ENCODE peak calls at places on chromosomes 2 and 18, in ten cellular contexts. F is thoracic aorta, C is IMR-90, Y is psoas muscle, I is heart left ventricle, Z is HCT116, A is tibial nerve, J is brain microvascular endothelial cell, O is tibial artery, E is upper lobe of right lung. P is an unnamed sample. For H3K27me3, the result is how much of the 10 kb centered on the place peaks cover.

GRCh38 chr2:43219383-43220228 is 6.8 kb downstream of the ZFP36L2 start:
- DNase-seq in F (peak), C (peak), Y (peak), I (peak), Z (peak), A (peak), J (peak), O (peak), E (peak), P (peak)

GRCh38 chr2:205714058-205714776 is 31.9 kb downstream of the NRP2 start:
- DNase-seq in F (no peak), C (peak), Y (no peak), I (no peak), Z (no peak), A (no peak), J (peak), O (no peak), E (no peak), P (no peak)

GRCh38 chr18:36095936-36096519 is 28.7 kb upstream of the RPRD1A start:
- DNase-seq in F (no peak), C (peak), Y (no peak), I (no peak), Z (peak), A (no peak), J (peak), O (no peak), E (no peak), P (no peak)

GRCh38 chr2:27021253-27021801 is 11.4 kb upstream of the TMEM214 start:
- DNase-seq in F (no peak), C (no peak), Y (no peak), I (no peak), Z (no peak), A (no peak), J (no peak), O (peak), E (no peak), P (no peak)

GRCh38 chr18:34661464-34662087 is 48.5 kb upstream of the DTNA start:
- DNase-seq in F (no peak), C (peak), Y (no peak), I (no peak), Z (peak), A (no peak), J (peak), O (no peak), E (no peak), P (no peak)

GRCh38 chr18:36934884-36935283 is 106.0 kb downstream of the KIAA1328 start:
- DNase-seq in F (no peak), C (peak), Y (no peak), I (no peak), Z (no peak), A (no peak), J (peak), O (no peak), E (no peak), P (no peak)

GRCh38 chr2:232239956-232240681 is 138.4 kb upstream of the ALPP start:
- DNase-seq in F (no peak), C (peak), Y (no peak), I (no peak), Z (no peak), A (no peak), J (no peak), O (no peak), E (no peak), P (no peak)

GRCh38 chr2:169294001-169294675 is 68.2 kb downstream of the LRP2 start:
- DNase-seq in F (no peak), C (no peak), Y (no peak), I (no peak), Z (no peak), A (no peak), J (no peak), O (no peak), E (no peak), P (no peak)

GRCh38 chr2:139155991-139156390 is 375.8 kb upstream of the NXPH2 start:
- DNase-seq in F (no peak), C (no peak), Y (no peak), I (no peak), Z (no peak), A (no peak), J (no peak), O (no peak), E (no peak), P (no peak)

GRCh38 chr18:10444314-10445006 is 10.0 kb upstream of the APCDD1 start:
- DNase-seq in F (no peak), C (peak), Y (no peak), I (no peak), Z (no peak), A (no peak), J (no peak), O (no peak), E (no peak), P (no peak)
- H3K27me3 ChIP-seq in F (under half), C (under half), Y (under half), I (under half), Z (half or more), A (under half), J (under half), O (under half), E (under half), P (under half)

GRCh38 chr2:64867253-64867996 is 121.8 kb upstream of the SLC1A4 start:
- DNase-seq in F (no peak), C (no peak), Y (no peak), I (no peak), Z (no peak), A (no peak), J (no peak), O (peak), E (no peak), P (no peak)

GRCh38 chr2:64863097-64863820 is 125.9 kb upstream of the SLC1A4 start:
- DNase-seq in F (no peak), C (no peak), Y (no peak), I (no peak), Z (no peak), A (no peak), J (no peak), O (peak), E (no peak), P (no peak)

GRCh38 chr2:64865073-64865830 is 123.9 kb upstream of the SLC1A4 start:
- DNase-seq in F (no peak), C (peak), Y (peak), I (peak), Z (no peak), A (no peak), J (peak), O (peak), E (peak), P (peak)

GRCh38 chr2:64866797-64867196 is 122.4 kb upstream of the SLC1A4 start:
- DNase-seq in F (no peak), C (peak), Y (no peak), I (no peak), Z (no peak), A (peak), J (peak), O (no peak), E (no peak), P (no peak)

DNA sequence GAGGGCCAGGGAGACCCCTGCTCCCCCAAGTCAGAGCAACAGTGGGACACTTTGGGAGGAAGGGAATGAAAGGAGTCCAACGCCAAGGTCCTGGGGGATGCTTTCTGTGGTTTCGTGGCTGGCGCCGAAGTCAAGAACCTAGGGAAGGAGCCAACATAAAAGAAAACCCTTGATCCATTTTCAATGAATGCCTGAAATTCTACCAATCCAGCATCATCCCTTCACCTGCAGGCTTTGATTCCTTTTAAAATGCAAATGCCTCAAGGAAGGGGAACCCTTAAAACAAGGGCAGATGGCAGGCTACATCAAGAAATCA is 123.4 kb upstream of the SLC1A4 start:
- DNase-seq in F (no peak), C (no peak), Y (no peak), I (no peak), Z (no peak), A (no peak), J (no peak), O (no peak), E (no peak), P (no peak)
- H3K4me3 ChIP-seq in F (peak), C (peak), Y (peak), I (no peak), Z (no peak), A (peak), J (no peak), O (peak), E (no peak), P (peak)

GRCh38 chr2:104861295-104862060 is 7.6 kb downstream of the POU3F3 start:
- DNase-seq in F (no peak), C (no peak), Y (no peak), I (no peak), Z (no peak), A (no peak), J (no peak), O (no peak), E (no peak), P (no peak)
- H3K27me3 ChIP-seq in F (under half), C (half or more), Y (under half), I (half or more), Z (under half), A (half or more), J (half or more), O (half or more), E (half or more), P (half or more)

GRCh38 chr2:75089471-75089870 is 109.8 kb downstream of the TACR1 start:
- DNase-seq in F (no peak), C (no peak), Y (no peak), I (no peak), Z (no peak), A (no peak), J (no peak), O (no peak), E (no peak), P (no peak)
- H3K4me3 ChIP-seq in F (no peak), C (no peak), Y (no peak), I (no peak), Z (no peak), A (no peak), J (no peak), O (no peak), E (no peak), P (no peak)

GRCh38 chr2:70753978-70754377 is 14.0 kb downstream of the ADD2 start:
- DNase-seq in F (no peak), C (no peak), Y (no peak), I (no peak), Z (no peak), A (no peak), J (no peak), O (no peak), E (no peak), P (no peak)
- H3K27me3 ChIP-seq in F (under half), C (under half), Y (under half), I (under half), Z (under half), A (under half), J (under half), O (under half), E (under half), P (under half)

GRCh38 chr2:174634130-174635014 is 36.8 kb upstream of the WIPF1 start:
- DNase-seq in F (no peak), C (peak), Y (no peak), I (no peak), Z (no peak), A (no peak), J (no peak), O (no peak), E (peak), P (no peak)
- H3K4me3 ChIP-seq in F (peak), C (no peak), Y (peak), I (no peak), Z (no peak), A (peak), J (no peak), O (no peak), E (peak), P (no peak)

GRCh38 chr2:236171213-236172201 is 3.3 kb upstream of the GBX2 start:
- DNase-seq in F (no peak), C (no peak), Y (no peak), I (no peak), Z (no peak), A (no peak), J (no peak), O (no peak), E (peak), P (no peak)

GRCh38 chr2:236172238-236172865 is 4.2 kb upstream of the GBX2 start:
- DNase-seq in F (no peak), C (no peak), Y (no peak), I (no peak), Z (no peak), A (no peak), J (no peak), O (no peak), E (no peak), P (peak)

GRCh38 chr2:236173734-236174607 is 5.8 kb upstream of the GBX2 start:
- DNase-seq in F (no peak), C (no peak), Y (no peak), I (no peak), Z (no peak), A (no peak), J (no peak), O (no peak), E (peak), P (no peak)

GRCh38 chr2:236174608-236175001 is 6.4 kb upstream of the GBX2 start:
- DNase-seq in F (no peak), C (no peak), Y (no peak), I (no peak), Z (no peak), A (no peak), J (no peak), O (no peak), E (no peak), P (no peak)

DNA sequence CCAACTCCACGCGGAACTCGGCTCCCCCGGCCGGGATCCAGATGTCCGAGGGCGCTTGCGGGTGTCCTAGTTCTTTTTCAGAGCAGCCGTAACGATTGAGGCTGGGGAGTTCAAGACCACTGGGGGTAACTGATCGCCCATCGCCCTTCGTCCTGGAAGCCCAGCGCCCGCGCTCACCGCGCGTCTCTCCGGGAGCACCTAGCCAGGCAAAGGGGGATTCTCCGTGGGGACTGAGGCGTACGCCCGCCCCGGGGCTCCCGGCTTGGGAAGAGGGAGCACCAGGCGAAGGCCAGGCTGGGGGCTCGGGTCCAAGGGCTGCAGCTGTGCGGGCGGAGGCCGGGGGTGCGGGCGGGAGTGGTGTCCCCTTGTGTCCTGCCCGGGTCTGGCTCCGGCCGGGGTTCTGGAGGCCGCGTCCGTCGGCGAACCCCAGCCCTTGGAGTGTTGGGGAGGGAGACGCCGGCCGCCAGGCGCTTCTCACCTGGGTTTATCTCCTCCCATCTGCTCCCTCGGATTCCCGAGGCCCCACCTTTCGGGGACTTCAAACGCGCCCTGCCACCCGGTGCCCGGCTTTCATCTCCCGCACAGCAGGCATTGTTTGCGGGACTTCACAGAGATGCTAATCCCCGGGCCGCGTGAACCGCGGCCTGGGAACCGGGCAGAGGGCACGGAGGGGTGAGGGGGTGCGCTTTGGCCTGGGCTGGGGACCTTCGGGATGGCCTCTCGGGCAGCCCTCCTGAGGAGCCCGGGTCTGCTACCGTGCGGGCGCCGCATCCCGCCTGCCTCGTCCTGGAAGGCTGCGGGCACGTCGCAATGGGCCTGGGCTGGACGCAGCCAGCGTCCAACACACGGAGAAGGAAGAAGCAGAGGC is 4.9 kb upstream of the GBX2 start:
- DNase-seq in F (no peak), C (no peak), Y (no peak), I (no peak), Z (no peak), A (no peak), J (no peak), O (no peak), E (peak), P (peak)
- H3K27me3 ChIP-seq in F (under half), C (half or more), Y (under half), I (half or more), Z (under half), A (half or more), J (under half), O (half or more), E (half or more), P (half or more)

GRCh38 chr2:74498500-74499268 is 719 bp downstream of the LBX2 start:
- DNase-seq in F (no peak), C (no peak), Y (no peak), I (no peak), Z (no peak), A (no peak), J (no peak), O (no peak), E (no peak), P (no peak)
- H3K4me3 ChIP-seq in F (peak), C (peak), Y (peak), I (peak), Z (no peak), A (peak), J (peak), O (no peak), E (peak), P (no peak)

GRCh38 chr2:161414015-161414384 is 2.1 kb upstream of the TBR1 start:
- DNase-seq in F (no peak), C (no peak), Y (no peak), I (no peak), Z (no peak), A (no peak), J (no peak), O (no peak), E (no peak), P (no peak)
- H3K27me3 ChIP-seq in F (under half), C (under half), Y (under half), I (half or more), Z (under half), A (half or more), J (under half), O (under half), E (under half), P (under half)

DNA sequence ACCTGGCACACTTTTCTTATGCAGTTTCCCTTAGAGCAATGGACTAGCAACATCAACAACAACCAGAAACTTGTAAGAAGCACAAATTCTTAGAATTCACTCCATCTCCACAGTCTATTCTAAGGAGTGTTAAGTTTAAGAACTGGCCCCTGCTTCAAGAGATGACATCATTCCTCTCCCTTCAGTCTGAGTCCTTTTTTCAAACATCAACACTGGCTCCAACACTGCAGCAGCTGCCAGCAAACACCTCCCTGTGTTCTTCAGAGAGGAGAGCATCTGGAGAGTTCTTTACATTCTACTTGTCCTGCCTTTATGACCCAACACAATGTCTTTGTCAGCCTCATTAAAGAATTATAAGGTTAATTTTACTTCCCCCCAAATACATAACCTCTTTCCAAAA is 122.3 kb downstream of the HNMT start:
- DNase-seq in F (no peak), C (peak), Y (no peak), I (no peak), Z (no peak), A (no peak), J (no peak), O (no peak), E (no peak), P (no peak)
- H3K4me3 ChIP-seq in F (no peak), C (no peak), Y (no peak), I (no peak), Z (no peak), A (no peak), J (no peak), O (no peak), E (no peak), P (no peak)